ENCODE peak calls at places on chromosomes 11 and 22, in six cellular contexts. I, D, Y, R, Q and E are unnamed samples.

GRCh38 chr22:50018608-50019291 is 6.2 kb upstream of the IL17REL start:
- DNase-seq in Y (no peak), R (no peak), D (no peak), Q (no peak), I (no peak), E (no peak)

GRCh38 chr11:8812438-8812837 is 98.6 kb upstream of the AKIP1 start:
- DNase-seq in I (peak), Y (no peak), Q (no peak), R (no peak), D (peak), E (no peak)

GRCh38 chr11:46367244-46367915 is 14.1 kb upstream of the MDK start:
- DNase-seq in I (peak), D (peak), R (peak), Q (peak), Y (peak), E (peak)

GRCh38 chr11:121904148-121904547 is 211.9 kb downstream of the BLID start:
- DNase-seq in Y (no peak), I (no peak), R (no peak), D (no peak), Q (no peak), E (no peak)

GRCh38 chr11:118098996-118099837 is 12.5 kb upstream of the SMIM35 start:
- DNase-seq in Y (no peak), R (peak), D (no peak), I (no peak), Q (peak), E (no peak)

GRCh38 chr11:121265586-121265985 is 27.0 kb upstream of the SC5D start:
- DNase-seq in D (no peak), I (no peak), Q (no peak), R (no peak), Y (no peak), E (no peak)

GRCh38 chr22:37703906-37704305 is 7.1 kb downstream of the TRIOBP start:
- DNase-seq in Q (no peak), D (no peak), Y (no peak), I (no peak), R (no peak), E (peak)

GRCh38 chr11:62439785-62440602 is 21.2 kb downstream of the SCGB1A1 start:
- DNase-seq in I (peak), Q (no peak), D (no peak), Y (no peak), R (no peak), E (peak)

GRCh38 chr11:116792869-116793475 is 1.3 kb upstream of the APOA5 start:
- DNase-seq in D (no peak), Q (no peak), I (peak), Y (no peak), R (no peak), E (peak)

GRCh38 chr11:36300651-36301050 is 4.6 kb downstream of the PRR5L start:
- DNase-seq in R (peak), I (peak), Q (peak), D (no peak), Y (no peak), E (no peak)

GRCh38 chr22:49660794-49661781 is 166.6 kb downstream of the BRD1 start:
- DNase-seq in Q (no peak), Y (no peak), I (no peak), D (no peak), R (peak), E (no peak)

GRCh38 chr22:31944700-31945477 is 554 bp downstream of the YWHAH start:
- DNase-seq in I (peak), Y (peak), D (peak), R (no peak), Q (no peak), E (peak)

GRCh38 chr11:12950681-12951080 is 58.4 kb upstream of the RASSF10 start:
- DNase-seq in Q (no peak), Y (no peak), R (no peak), D (no peak), I (peak), E (no peak)

GRCh38 chr11:76744186-76745058 is 38.7 kb upstream of the TSKU start:
- DNase-seq in Y (no peak), I (peak), Q (no peak), R (no peak), D (no peak), E (peak)

GRCh38 chr11:29485641-29486040 is 531.2 kb downstream of the KCNA4 start:
- DNase-seq in D (no peak), I (no peak), Q (no peak), R (no peak), Y (no peak), E (no peak)

GRCh38 chr11:91394718-91395414 is 829.8 kb upstream of the FAT3 start:
- DNase-seq in I (no peak), D (peak), R (peak), Y (no peak), Q (no peak), E (no peak)

GRCh38 chr11:68992743-68993255 is 12.0 kb upstream of the MRGPRD start:
- DNase-seq in Q (no peak), I (no peak), D (no peak), Y (no peak), R (no peak), E (no peak)

GRCh38 chr11:10455637-10456487 is 798 bp downstream of the AMPD3 start:
- DNase-seq in Q (peak), Y (peak), I (peak), D (no peak), R (peak), E (peak)

GRCh38 chr22:43897751-43898261 is 6.0 kb upstream of the PNPLA5 start:
- DNase-seq in R (no peak), D (peak), Y (no peak), Q (no peak), I (peak), E (peak)

GRCh38 chr11:47591764-47592163 is 2.4 kb downstream of the C1QTNF4 start:
- DNase-seq in R (no peak), I (no peak), Y (no peak), Q (no peak), D (no peak), E (no peak)

GRCh38 chr11:17801166-17801565 is 66.6 kb downstream of the KCNC1 start:
- DNase-seq in I (no peak), Q (no peak), R (no peak), Y (no peak), D (no peak), E (no peak)

GRCh38 chr11:76783294-76783900 is at the start of gene TSKU:
- DNase-seq in D (no peak), Q (no peak), R (peak), I (peak), Y (peak), E (peak)

GRCh38 chr22:42862045-42862734 is 5.1 kb upstream of the ARFGAP3 start:
- DNase-seq in Y (no peak), Q (no peak), D (no peak), R (no peak), I (peak), E (peak)

GRCh38 chr11:102306048-102306575 is 11.2 kb upstream of the BIRC3 start:
- DNase-seq in Q (no peak), D (peak), I (no peak), Y (no peak), R (no peak), E (peak)

GRCh38 chr22:46592390-46592872 is 27.8 kb upstream of the GRAMD4 start:
- DNase-seq in D (no peak), Y (peak), I (peak), R (no peak), Q (no peak), E (peak)

GRCh38 chr11:69216609-69217008 is 60.9 kb downstream of the SMIM38 start:
- DNase-seq in R (no peak), D (no peak), I (no peak), Y (no peak), Q (no peak), E (no peak)

GRCh38 chr11:106031210-106031845 is 9.3 kb upstream of the MSANTD4 start:
- DNase-seq in Y (no peak), I (no peak), D (no peak), R (no peak), Q (no peak), E (peak)

GRCh38 chr22:38313384-38313955 is 3.8 kb downstream of the CSNK1E start:
- DNase-seq in Y (no peak), Q (no peak), I (peak), R (no peak), D (no peak), E (peak)

GRCh38 chr11:60941371-60942119 is 10.4 kb downstream of the SLC15A3 start:
- DNase-seq in R (no peak), I (no peak), Y (no peak), Q (no peak), D (no peak), E (no peak)

GRCh38 chr11:119365071-119365591 is 16.4 kb downstream of the USP2 start:
- DNase-seq in R (no peak), D (no peak), Y (no peak), Q (no peak), I (peak), E (no peak)

GRCh38 chr22:37552560-37553163 is 7.6 kb upstream of the CDC42EP1 start:
- DNase-seq in D (no peak), R (no peak), Y (no peak), I (peak), Q (no peak), E (peak)

GRCh38 chr11:134510171-134510570 is 98.1 kb upstream of the B3GAT1 start:
- DNase-seq in D (no peak), I (no peak), R (no peak), Q (no peak), Y (no peak), E (no peak)